ENCODE peak calls at places on chromosomes 1 and 21, in nine cellular contexts. One of them, this sample, is unnamed.

GRCh38 chr1:81803423-81804103 is 2.8 kb downstream of the ADGRL2 start:
- DNase-seq in naive thymus-derived CD8-positive, alpha-beta T cell: no peak
- DNase-seq in CD4-positive, alpha-beta memory T cell: no peak
- DNase-seq in iPS DF 19.7: no peak
- DNase-seq in activated CD8-positive, alpha-beta memory T cell treated with anti-CD3 and anti-CD28 coated beads for 1 hour: no peak
- DNase-seq in NCI-H2029 treated with DMSO at 0.1 percent for 48 hours: no peak
- DNase-seq in CD8-positive, alpha-beta T cell: no peak
- DNase-seq in NCI-H2081: peak
- DNase-seq in NCI-H226: peak
- DNase-seq in this sample: no peak

GRCh38 chr1:160007577-160008200 is 24.1 kb downstream of the PIGM start:
- DNase-seq in naive thymus-derived CD8-positive, alpha-beta T cell: no peak
- DNase-seq in CD4-positive, alpha-beta memory T cell: peak
- DNase-seq in iPS DF 19.7: no peak
- DNase-seq in activated CD8-positive, alpha-beta memory T cell treated with anti-CD3 and anti-CD28 coated beads for 1 hour: no peak
- DNase-seq in NCI-H2029 treated with DMSO at 0.1 percent for 48 hours: peak
- DNase-seq in CD8-positive, alpha-beta T cell: no peak
- DNase-seq in NCI-H2081: peak
- DNase-seq in NCI-H226: no peak
- DNase-seq in this sample: no peak

GRCh38 chr1:36320291-36320758 is 3.1 kb downstream of the EVA1B start:
- DNase-seq in naive thymus-derived CD8-positive, alpha-beta T cell: no peak
- DNase-seq in CD4-positive, alpha-beta memory T cell: no peak
- DNase-seq in iPS DF 19.7: no peak
- DNase-seq in activated CD8-positive, alpha-beta memory T cell treated with anti-CD3 and anti-CD28 coated beads for 1 hour: no peak
- DNase-seq in NCI-H2029 treated with DMSO at 0.1 percent for 48 hours: no peak
- DNase-seq in CD8-positive, alpha-beta T cell: no peak
- DNase-seq in NCI-H2081: no peak
- DNase-seq in NCI-H226: no peak
- DNase-seq in this sample: no peak

GRCh38 chr1:19424651-19425570 is 60.4 kb downstream of the CAPZB start:
- DNase-seq in naive thymus-derived CD8-positive, alpha-beta T cell: no peak
- DNase-seq in CD4-positive, alpha-beta memory T cell: no peak
- DNase-seq in iPS DF 19.7: no peak
- DNase-seq in activated CD8-positive, alpha-beta memory T cell treated with anti-CD3 and anti-CD28 coated beads for 1 hour: no peak
- DNase-seq in NCI-H2029 treated with DMSO at 0.1 percent for 48 hours: peak
- DNase-seq in CD8-positive, alpha-beta T cell: no peak
- DNase-seq in NCI-H2081: no peak
- DNase-seq in NCI-H226: no peak
- DNase-seq in this sample: no peak

GRCh38 chr1:9630331-9631081 is 21.0 kb upstream of the PIK3CD start:
- DNase-seq in naive thymus-derived CD8-positive, alpha-beta T cell: no peak
- DNase-seq in CD4-positive, alpha-beta memory T cell: peak
- DNase-seq in iPS DF 19.7: no peak
- DNase-seq in activated CD8-positive, alpha-beta memory T cell treated with anti-CD3 and anti-CD28 coated beads for 1 hour: no peak
- DNase-seq in NCI-H2029 treated with DMSO at 0.1 percent for 48 hours: no peak
- DNase-seq in CD8-positive, alpha-beta T cell: peak
- DNase-seq in NCI-H2081: no peak
- DNase-seq in NCI-H226: no peak
- DNase-seq in this sample: no peak

GRCh38 chr1:2087766-2088165 is 37.6 kb downstream of the PRKCZ start:
- DNase-seq in naive thymus-derived CD8-positive, alpha-beta T cell: no peak
- DNase-seq in CD4-positive, alpha-beta memory T cell: no peak
- DNase-seq in iPS DF 19.7: no peak
- DNase-seq in activated CD8-positive, alpha-beta memory T cell treated with anti-CD3 and anti-CD28 coated beads for 1 hour: no peak
- DNase-seq in NCI-H2029 treated with DMSO at 0.1 percent for 48 hours: no peak
- DNase-seq in CD8-positive, alpha-beta T cell: no peak
- DNase-seq in NCI-H2081: no peak
- DNase-seq in NCI-H226: no peak
- DNase-seq in this sample: no peak

GRCh38 chr1:224333939-224334701 is 4.1 kb upstream of the NVL start:
- DNase-seq in naive thymus-derived CD8-positive, alpha-beta T cell: no peak
- DNase-seq in CD4-positive, alpha-beta memory T cell: no peak
- DNase-seq in iPS DF 19.7: no peak
- DNase-seq in activated CD8-positive, alpha-beta memory T cell treated with anti-CD3 and anti-CD28 coated beads for 1 hour: no peak
- DNase-seq in NCI-H2029 treated with DMSO at 0.1 percent for 48 hours: no peak
- DNase-seq in CD8-positive, alpha-beta T cell: no peak
- DNase-seq in NCI-H2081: no peak
- DNase-seq in NCI-H226: no peak
- DNase-seq in this sample: no peak

GRCh38 chr1:19752083-19752696 is 47.5 kb downstream of the TMCO4 start:
- DNase-seq in naive thymus-derived CD8-positive, alpha-beta T cell: no peak
- DNase-seq in CD4-positive, alpha-beta memory T cell: no peak
- DNase-seq in iPS DF 19.7: no peak
- DNase-seq in activated CD8-positive, alpha-beta memory T cell treated with anti-CD3 and anti-CD28 coated beads for 1 hour: no peak
- DNase-seq in NCI-H2029 treated with DMSO at 0.1 percent for 48 hours: no peak
- DNase-seq in CD8-positive, alpha-beta T cell: no peak
- DNase-seq in NCI-H2081: no peak
- DNase-seq in NCI-H226: no peak
- DNase-seq in this sample: no peak

GRCh38 chr1:45644661-45645060 is 20.8 kb upstream of the CCDC17 start:
- DNase-seq in naive thymus-derived CD8-positive, alpha-beta T cell: no peak
- DNase-seq in CD4-positive, alpha-beta memory T cell: no peak
- DNase-seq in iPS DF 19.7: no peak
- DNase-seq in activated CD8-positive, alpha-beta memory T cell treated with anti-CD3 and anti-CD28 coated beads for 1 hour: no peak
- DNase-seq in NCI-H2029 treated with DMSO at 0.1 percent for 48 hours: no peak
- DNase-seq in CD8-positive, alpha-beta T cell: no peak
- DNase-seq in NCI-H2081: no peak
- DNase-seq in NCI-H226: no peak
- DNase-seq in this sample: no peak

GRCh38 chr21:36097427-36098230 is 27.8 kb downstream of the CBR1 start:
- DNase-seq in naive thymus-derived CD8-positive, alpha-beta T cell: no peak
- DNase-seq in CD4-positive, alpha-beta memory T cell: no peak
- DNase-seq in iPS DF 19.7: no peak
- DNase-seq in activated CD8-positive, alpha-beta memory T cell treated with anti-CD3 and anti-CD28 coated beads for 1 hour: no peak
- DNase-seq in NCI-H2029 treated with DMSO at 0.1 percent for 48 hours: no peak
- DNase-seq in CD8-positive, alpha-beta T cell: no peak
- DNase-seq in NCI-H2081: no peak
- DNase-seq in NCI-H226: no peak
- DNase-seq in this sample: no peak

GRCh38 chr1:200802865-200803512 is 64.3 kb downstream of the CAMSAP2 start:
- DNase-seq in naive thymus-derived CD8-positive, alpha-beta T cell: peak
- DNase-seq in CD4-positive, alpha-beta memory T cell: peak
- DNase-seq in iPS DF 19.7: peak
- DNase-seq in activated CD8-positive, alpha-beta memory T cell treated with anti-CD3 and anti-CD28 coated beads for 1 hour: peak
- DNase-seq in NCI-H2029 treated with DMSO at 0.1 percent for 48 hours: peak
- DNase-seq in CD8-positive, alpha-beta T cell: peak
- DNase-seq in NCI-H2081: peak
- DNase-seq in NCI-H226: peak
- DNase-seq in this sample: peak

GRCh38 chr1:22861764-22862440 is 110.8 kb downstream of the LACTBL1 start:
- DNase-seq in naive thymus-derived CD8-positive, alpha-beta T cell: no peak
- DNase-seq in CD4-positive, alpha-beta memory T cell: no peak
- DNase-seq in iPS DF 19.7: no peak
- DNase-seq in activated CD8-positive, alpha-beta memory T cell treated with anti-CD3 and anti-CD28 coated beads for 1 hour: no peak
- DNase-seq in NCI-H2029 treated with DMSO at 0.1 percent for 48 hours: no peak
- DNase-seq in CD8-positive, alpha-beta T cell: no peak
- DNase-seq in NCI-H2081: no peak
- DNase-seq in NCI-H226: peak
- DNase-seq in this sample: no peak

GRCh38 chr21:34810786-34811185 is 142.0 kb downstream of the CLIC6 start:
- DNase-seq in naive thymus-derived CD8-positive, alpha-beta T cell: no peak
- DNase-seq in CD4-positive, alpha-beta memory T cell: no peak
- DNase-seq in iPS DF 19.7: no peak
- DNase-seq in activated CD8-positive, alpha-beta memory T cell treated with anti-CD3 and anti-CD28 coated beads for 1 hour: no peak
- DNase-seq in NCI-H2029 treated with DMSO at 0.1 percent for 48 hours: no peak
- DNase-seq in CD8-positive, alpha-beta T cell: no peak
- DNase-seq in NCI-H2081: no peak
- DNase-seq in NCI-H226: no peak
- DNase-seq in this sample: no peak

GRCh38 chr1:21586926-21587601 is 77.8 kb downstream of the ALPL start:
- DNase-seq in naive thymus-derived CD8-positive, alpha-beta T cell: no peak
- DNase-seq in CD4-positive, alpha-beta memory T cell: no peak
- DNase-seq in iPS DF 19.7: no peak
- DNase-seq in activated CD8-positive, alpha-beta memory T cell treated with anti-CD3 and anti-CD28 coated beads for 1 hour: no peak
- DNase-seq in NCI-H2029 treated with DMSO at 0.1 percent for 48 hours: no peak
- DNase-seq in CD8-positive, alpha-beta T cell: no peak
- DNase-seq in NCI-H2081: no peak
- DNase-seq in NCI-H226: peak
- DNase-seq in this sample: no peak

GRCh38 chr1:203428981-203429599 is 46.5 kb upstream of the PRELP start:
- DNase-seq in naive thymus-derived CD8-positive, alpha-beta T cell: no peak
- DNase-seq in CD4-positive, alpha-beta memory T cell: no peak
- DNase-seq in iPS DF 19.7: no peak
- DNase-seq in activated CD8-positive, alpha-beta memory T cell treated with anti-CD3 and anti-CD28 coated beads for 1 hour: no peak
- DNase-seq in NCI-H2029 treated with DMSO at 0.1 percent for 48 hours: peak
- DNase-seq in CD8-positive, alpha-beta T cell: no peak
- DNase-seq in NCI-H2081: peak
- DNase-seq in NCI-H226: no peak
- DNase-seq in this sample: no peak

GRCh38 chr1:204350857-204351573 is 8.7 kb downstream of the PLEKHA6 start:
- DNase-seq in naive thymus-derived CD8-positive, alpha-beta T cell: no peak
- DNase-seq in CD4-positive, alpha-beta memory T cell: no peak
- DNase-seq in iPS DF 19.7: no peak
- DNase-seq in activated CD8-positive, alpha-beta memory T cell treated with anti-CD3 and anti-CD28 coated beads for 1 hour: no peak
- DNase-seq in NCI-H2029 treated with DMSO at 0.1 percent for 48 hours: no peak
- DNase-seq in CD8-positive, alpha-beta T cell: no peak
- DNase-seq in NCI-H2081: peak
- DNase-seq in NCI-H226: no peak
- DNase-seq in this sample: no peak

GRCh38 chr1:7284839-7285435 is 486.2 kb upstream of the VAMP3 start:
- DNase-seq in naive thymus-derived CD8-positive, alpha-beta T cell: no peak
- DNase-seq in CD4-positive, alpha-beta memory T cell: no peak
- DNase-seq in iPS DF 19.7: no peak
- DNase-seq in activated CD8-positive, alpha-beta memory T cell treated with anti-CD3 and anti-CD28 coated beads for 1 hour: no peak
- DNase-seq in NCI-H2029 treated with DMSO at 0.1 percent for 48 hours: no peak
- DNase-seq in CD8-positive, alpha-beta T cell: no peak
- DNase-seq in NCI-H2081: no peak
- DNase-seq in NCI-H226: no peak
- DNase-seq in this sample: no peak

GRCh38 chr1:205595435-205595834 is 36.4 kb downstream of the ELK4 start:
- DNase-seq in naive thymus-derived CD8-positive, alpha-beta T cell: peak
- DNase-seq in CD4-positive, alpha-beta memory T cell: no peak
- DNase-seq in iPS DF 19.7: no peak
- DNase-seq in activated CD8-positive, alpha-beta memory T cell treated with anti-CD3 and anti-CD28 coated beads for 1 hour: no peak
- DNase-seq in NCI-H2029 treated with DMSO at 0.1 percent for 48 hours: no peak
- DNase-seq in CD8-positive, alpha-beta T cell: no peak
- DNase-seq in NCI-H2081: no peak
- DNase-seq in NCI-H226: no peak
- DNase-seq in this sample: no peak

GRCh38 chr1:212458817-212459216 is 26.1 kb downstream of the NENF start:
- DNase-seq in naive thymus-derived CD8-positive, alpha-beta T cell: no peak
- DNase-seq in CD4-positive, alpha-beta memory T cell: no peak
- DNase-seq in iPS DF 19.7: no peak
- DNase-seq in activated CD8-positive, alpha-beta memory T cell treated with anti-CD3 and anti-CD28 coated beads for 1 hour: no peak
- DNase-seq in NCI-H2029 treated with DMSO at 0.1 percent for 48 hours: no peak
- DNase-seq in CD8-positive, alpha-beta T cell: no peak
- DNase-seq in NCI-H2081: no peak
- DNase-seq in NCI-H226: no peak
- DNase-seq in this sample: no peak

GRCh38 chr1:63148825-63149645 is 173.3 kb upstream of the FOXD3 start:
- DNase-seq in naive thymus-derived CD8-positive, alpha-beta T cell: no peak
- DNase-seq in CD4-positive, alpha-beta memory T cell: no peak
- DNase-seq in iPS DF 19.7: peak
- DNase-seq in activated CD8-positive, alpha-beta memory T cell treated with anti-CD3 and anti-CD28 coated beads for 1 hour: no peak
- DNase-seq in NCI-H2029 treated with DMSO at 0.1 percent for 48 hours: peak
- DNase-seq in CD8-positive, alpha-beta T cell: no peak
- DNase-seq in NCI-H2081: peak
- DNase-seq in NCI-H226: peak
- DNase-seq in this sample: no peak